ENCODE peak calls at places on chromosomes 3 and 15, in nine cellular contexts. Y, L, G, M, O, I, P, D and J are unnamed samples.

GRCh38 chr3:133895208-133896001 is at the start of gene RAB6B:
- DNase-seq in Y (peak), L (peak), G (peak), M (peak), O (peak), I (no peak), P (peak), D (no peak), J (peak)

GRCh38 chr3:167735233-167736107 is at the start of gene SERPINI1:
- DNase-seq in Y (peak), L (peak), G (peak), M (peak), O (peak), I (peak), P (peak), D (peak), J (peak)

GRCh38 chr3:33218446-33219174 is at the start of gene SUSD5:
- DNase-seq in Y (peak), L (peak), G (peak), M (peak), O (peak), I (peak), P (no peak), D (no peak), J (peak)

GRCh38 chr15:63939531-63940130 is 105.9 kb upstream of the HERC1 start:
- DNase-seq in Y (no peak), L (peak), G (peak), M (no peak), O (no peak), I (peak), P (no peak), D (peak), J (no peak)

GRCh38 chr3:79297242-79297641 is 470.6 kb downstream of the ROBO1 start:
- DNase-seq in Y (no peak), L (peak), G (peak), M (no peak), O (no peak), I (no peak), P (no peak), D (no peak), J (peak)

GRCh38 chr3:27134165-27134796 is 234.9 kb downstream of the NEK10 start:
- DNase-seq in Y (peak), L (peak), G (peak), M (peak), O (no peak), I (peak), P (peak), D (peak), J (peak)

GRCh38 chr15:81030368-81030739 is 29.6 kb downstream of the TLNRD1 start:
- DNase-seq in Y (no peak), L (no peak), G (no peak), M (no peak), O (no peak), I (no peak), P (no peak), D (no peak), J (no peak)

GRCh38 chr15:34056921-34057320 is 17.9 kb upstream of the AVEN start:
- DNase-seq in Y (no peak), L (no peak), G (no peak), M (no peak), O (no peak), I (no peak), P (no peak), D (no peak), J (peak)

GRCh38 chr3:37987751-37988179 is 2.8 kb upstream of the VILL start:
- DNase-seq in Y (no peak), L (no peak), G (no peak), M (no peak), O (peak), I (no peak), P (no peak), D (no peak), J (no peak)

GRCh38 chr3:102904629-102905028 is 469.8 kb downstream of the ZPLD1 start:
- DNase-seq in Y (no peak), L (no peak), G (no peak), M (no peak), O (no peak), I (peak), P (no peak), D (no peak), J (no peak)

GRCh38 chr3:107752202-107752990 is 229.6 kb downstream of the BBX start:
- DNase-seq in Y (no peak), L (peak), G (peak), M (peak), O (no peak), I (no peak), P (peak), D (no peak), J (peak)

GRCh38 chr3:172317984-172318383 is 130.3 kb downstream of the GHSR start:
- DNase-seq in Y (no peak), L (peak), G (peak), M (peak), O (no peak), I (no peak), P (no peak), D (peak), J (peak)

GRCh38 chr15:27993996-27994775 is 104.9 kb downstream of the OCA2 start:
- DNase-seq in Y (no peak), L (no peak), G (no peak), M (no peak), O (no peak), I (no peak), P (peak), D (no peak), J (no peak)

GRCh38 chr3:63492464-63492863 is 160.0 kb upstream of the SNTN start:
- DNase-seq in Y (no peak), L (no peak), G (no peak), M (no peak), O (no peak), I (no peak), P (no peak), D (no peak), J (no peak)

GRCh38 chr3:134646086-134646485 is 4.7 kb downstream of the KY start:
- DNase-seq in Y (no peak), L (no peak), G (no peak), M (no peak), O (no peak), I (no peak), P (no peak), D (no peak), J (no peak)

GRCh38 chr3:8210752-8211405 is 290.7 kb upstream of the LMCD1 start:
- DNase-seq in Y (no peak), L (peak), G (peak), M (no peak), O (no peak), I (no peak), P (no peak), D (no peak), J (no peak)

GRCh38 chr3:14490831-14491230 is 49.3 kb downstream of the GRIP2 start:
- DNase-seq in Y (no peak), L (no peak), G (no peak), M (no peak), O (no peak), I (no peak), P (no peak), D (no peak), J (no peak)

GRCh38 chr3:149623819-149624218 is 34.0 kb downstream of the WWTR1 start:
- DNase-seq in Y (no peak), L (no peak), G (no peak), M (no peak), O (no peak), I (no peak), P (no peak), D (no peak), J (no peak)

GRCh38 chr3:84077479-84077878 is 881.3 kb upstream of the CADM2 start:
- DNase-seq in Y (no peak), L (no peak), G (no peak), M (no peak), O (no peak), I (no peak), P (no peak), D (no peak), J (no peak)

GRCh38 chr3:188671941-188672340 is 499.8 kb upstream of the TPRG1 start:
- DNase-seq in Y (no peak), L (no peak), G (no peak), M (no peak), O (no peak), I (no peak), P (no peak), D (no peak), J (no peak)

GRCh38 chr3:21562225-21562624 is 188.8 kb downstream of the ZNF385D start:
- DNase-seq in Y (no peak), L (no peak), G (peak), M (no peak), O (no peak), I (no peak), P (no peak), D (no peak), J (no peak)

GRCh38 chr3:129123314-129124060 is 1.9 kb upstream of the RAB43 start:
- DNase-seq in Y (no peak), L (no peak), G (no peak), M (peak), O (peak), I (no peak), P (peak), D (no peak), J (no peak)

GRCh38 chr3:49164983-49165720 is 979 bp downstream of the CCDC71 start:
- DNase-seq in Y (no peak), L (no peak), G (no peak), M (no peak), O (no peak), I (no peak), P (no peak), D (no peak), J (no peak)

GRCh38 chr15:48475600-48476395 is 144.6 kb downstream of the DUT start:
- DNase-seq in Y (no peak), L (no peak), G (no peak), M (no peak), O (no peak), I (no peak), P (no peak), D (no peak), J (no peak)